ENCODE peak calls at places on chromosomes 11 and 22, in eight cellular contexts. Z is AG04450; G is CD8-positive, alpha-beta T cell; X is endothelial cell of umbilical vein; L is BJ; Y is neural progenitor cell; I is cardiac muscle cell; U is GM12865. E is an unnamed sample.
A peak's percentile ranks its signal among the peaks of the same experiment; 100 is the strongest.

GRCh38 chr11:96335389-96335788 is 7.6 kb downstream of the MAML2 start:
- DNase-seq in I (no peak), X (no peak), U (no peak), G (no peak), Y (no peak), L (no peak), Z (no peak), E (no peak)

GRCh38 chr22:39243443-39244072 is 1.2 kb downstream of the PDGFB start:
- DNase-seq in X (no peak), L (no peak), Z (no peak), I (no peak), U (no peak), Y (peak; percentile 53), G (no peak), E (no peak)

GRCh38 chr11:66119348-66120133 is 49.5 kb downstream of the PACS1 start:
- DNase-seq in L (peak; percentile 48), Y (peak; percentile 52), I (no peak), U (no peak), G (no peak), Z (no peak), X (peak; percentile 71), E (no peak)

GRCh38 chr11:95445746-95446333 is 214.8 kb upstream of the SESN3 start:
- DNase-seq in I (no peak), X (no peak), U (no peak), L (no peak), Y (no peak), Z (no peak), G (no peak), E (no peak)

GRCh38 chr11:120236169-120237107 is 3.5 kb upstream of the POU2F3 start:
- DNase-seq in Z (no peak), X (no peak), G (no peak), U (peak; percentile 19), Y (no peak), I (no peak), L (no peak), E (no peak)

GRCh38 chr11:416757-417621 is 2.2 kb upstream of the SIGIRR start:
- DNase-seq in U (peak; percentile 53), L (no peak), X (peak; percentile 18), Y (peak; percentile 62), G (no peak), Z (no peak), I (peak; percentile 34), E (no peak)

GRCh38 chr11:11743216-11743615 is 98.6 kb upstream of the USP47 start:
- DNase-seq in Y (no peak), Z (no peak), X (no peak), L (no peak), G (no peak), U (no peak), I (no peak), E (no peak)

GRCh38 chr11:73235236-73235786 is 17.2 kb downstream of the P2RY2 start:
- DNase-seq in Z (no peak), I (no peak), L (no peak), X (no peak), U (no peak), Y (no peak), G (no peak), E (no peak)

GRCh38 chr11:96306933-96307747 is 35.9 kb downstream of the MAML2 start:
- DNase-seq in G (peak; percentile 23), U (no peak), Z (peak; percentile 93), Y (peak; percentile 42), L (peak; percentile 86), I (peak; percentile 95), X (peak; percentile 99), E (peak; percentile 98)

GRCh38 chr11:111298466-111299110 is at the start of gene POU2AF3:
- DNase-seq in U (no peak), Y (no peak), X (no peak), L (no peak), I (no peak), Z (no peak), G (no peak), E (no peak)

GRCh38 chr11:84339796-84340195 is 1053.6 kb upstream of the CCDC90B start:
- DNase-seq in Y (no peak), X (no peak), L (no peak), I (no peak), G (no peak), Z (no peak), U (no peak), E (no peak)
- TF ChIP-seq CTCF in Y (no peak), X (no peak), L (no peak), I (no peak), G (no peak), Z (no peak), U (no peak), E (no peak)

GRCh38 chr22:32531228-32531627 is 56.6 kb downstream of the FBXO7 start:
- DNase-seq in G (no peak), Z (no peak), X (no peak), U (no peak), Y (no peak), I (peak; percentile 44), L (no peak), E (no peak)

GRCh38 chr22:32534252-32535215 is 59.9 kb downstream of the FBXO7 start:
- DNase-seq in Y (no peak), I (no peak), G (no peak), U (no peak), Z (no peak), L (peak; percentile 50), X (no peak), E (no peak)

GRCh38 chr22:32533265-32534068 is 58.9 kb downstream of the FBXO7 start:
- DNase-seq in L (no peak), U (no peak), G (no peak), Y (no peak), I (no peak), Z (no peak), X (no peak), E (no peak)

GRCh38 chr22:32532819-32533128 is 58.2 kb downstream of the FBXO7 start:
- DNase-seq in Z (no peak), Y (no peak), I (no peak), G (no peak), U (no peak), L (no peak), X (no peak), E (no peak)

DNA sequence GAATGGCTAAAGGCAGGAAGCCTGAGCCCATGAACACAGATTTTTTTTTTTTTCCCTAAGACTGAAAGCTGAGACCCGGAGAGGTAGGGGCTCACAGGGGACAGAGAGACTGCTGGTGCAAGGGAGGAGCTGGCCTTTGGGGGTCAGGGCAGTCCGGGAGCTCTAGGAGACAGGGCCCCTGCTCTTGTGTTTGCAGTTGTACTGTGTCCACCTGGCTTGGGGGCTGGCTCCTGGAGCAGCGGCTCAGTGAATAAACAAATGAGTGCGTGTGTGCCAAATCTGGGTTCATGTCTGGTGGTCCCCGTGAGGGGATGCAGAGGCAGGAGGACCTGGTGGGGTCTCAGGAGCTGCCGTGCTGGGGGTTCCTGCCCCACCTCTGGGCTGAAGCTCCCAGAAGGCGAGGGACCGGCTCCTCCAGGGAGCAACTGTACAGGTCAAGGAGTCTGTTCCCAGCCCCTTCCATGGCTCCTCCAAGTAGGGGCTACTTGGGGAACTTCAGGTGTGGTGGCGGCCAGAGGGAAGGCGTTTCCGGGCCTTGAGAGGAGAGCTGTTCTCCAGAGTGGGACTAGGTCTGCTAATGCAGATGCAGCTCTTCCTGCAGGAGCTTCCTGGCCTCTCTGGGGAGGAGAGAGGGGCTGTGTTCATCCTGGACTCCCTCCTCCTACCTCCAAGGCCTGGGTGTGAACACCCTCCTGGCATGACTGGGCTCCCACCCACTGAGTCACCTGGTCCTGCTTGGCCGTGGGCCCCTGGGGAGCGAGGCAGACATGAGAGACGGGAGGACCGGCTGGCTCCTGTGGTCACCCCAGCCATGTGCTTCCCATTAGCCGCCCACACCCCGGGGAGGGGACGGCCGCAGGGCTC is 57.6 kb downstream of the FBXO7 start:
- DNase-seq in I (peak; percentile 52), U (no peak), X (peak; percentile 8), Y (peak; percentile 63), Z (peak; percentile 82), L (peak; percentile 87), G (no peak), E (no peak)
- H3K4me3 ChIP-seq in I (no peak overlapping the region), U (no peak overlapping the region), X (no peak overlapping the region), Y (peak overlapping the region; percentile 8), Z (no peak overlapping the region), L (no peak overlapping the region), G (no peak overlapping the region), E (no peak overlapping the region)

GRCh38 chr11:100984668-100985067 is 144.9 kb downstream of the PGR start:
- DNase-seq in U (no peak), G (no peak), I (no peak), L (no peak), Z (no peak), X (no peak), Y (no peak), E (no peak)

GRCh38 chr11:100978942-100979341 is 150.7 kb downstream of the PGR start:
- DNase-seq in L (no peak), Z (no peak), U (no peak), X (no peak), I (no peak), Y (no peak), G (no peak), E (no peak)

GRCh38 chr11:100978442-100978841 is 151.2 kb downstream of the PGR start:
- DNase-seq in Y (peak; percentile 20), X (no peak), G (no peak), I (no peak), U (no peak), L (no peak), Z (no peak), E (no peak)

GRCh38 chr11:100981196-100981824 is 148.3 kb downstream of the PGR start:
- DNase-seq in L (no peak), X (no peak), U (no peak), G (no peak), Z (no peak), I (no peak), Y (no peak), E (peak; percentile 30)

DNA sequence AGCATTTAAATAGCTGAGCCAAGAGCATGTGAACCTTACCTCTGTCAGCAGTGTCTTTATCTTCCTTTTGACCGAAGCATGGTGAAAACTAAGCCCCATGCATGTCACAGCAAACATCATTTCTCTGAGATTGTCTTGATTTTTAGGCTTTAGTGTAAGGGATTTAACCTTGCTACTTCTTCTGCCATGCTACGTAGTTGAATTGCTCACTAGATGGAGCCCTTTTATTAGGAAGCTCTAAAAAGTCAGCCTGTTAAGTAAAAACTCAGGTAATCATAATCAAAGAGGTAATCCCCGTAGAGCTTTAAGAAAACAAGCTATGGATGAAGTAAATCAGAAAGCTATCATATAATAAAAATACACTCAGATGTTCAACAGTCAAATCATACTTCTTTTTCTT is 149.5 kb downstream of the PGR start:
- DNase-seq in Z (no peak), U (no peak), X (peak; percentile 24), Y (peak; percentile 22), L (no peak), I (no peak), G (no peak), E (peak; percentile 9)
- TF ChIP-seq CTCF in Z (peak; percentile 40), U (no peak), X (no peak), Y (peak; percentile 60), L (peak; percentile 8), I (peak; percentile 50), G (no peak), E (peak; percentile 59)

DNA sequence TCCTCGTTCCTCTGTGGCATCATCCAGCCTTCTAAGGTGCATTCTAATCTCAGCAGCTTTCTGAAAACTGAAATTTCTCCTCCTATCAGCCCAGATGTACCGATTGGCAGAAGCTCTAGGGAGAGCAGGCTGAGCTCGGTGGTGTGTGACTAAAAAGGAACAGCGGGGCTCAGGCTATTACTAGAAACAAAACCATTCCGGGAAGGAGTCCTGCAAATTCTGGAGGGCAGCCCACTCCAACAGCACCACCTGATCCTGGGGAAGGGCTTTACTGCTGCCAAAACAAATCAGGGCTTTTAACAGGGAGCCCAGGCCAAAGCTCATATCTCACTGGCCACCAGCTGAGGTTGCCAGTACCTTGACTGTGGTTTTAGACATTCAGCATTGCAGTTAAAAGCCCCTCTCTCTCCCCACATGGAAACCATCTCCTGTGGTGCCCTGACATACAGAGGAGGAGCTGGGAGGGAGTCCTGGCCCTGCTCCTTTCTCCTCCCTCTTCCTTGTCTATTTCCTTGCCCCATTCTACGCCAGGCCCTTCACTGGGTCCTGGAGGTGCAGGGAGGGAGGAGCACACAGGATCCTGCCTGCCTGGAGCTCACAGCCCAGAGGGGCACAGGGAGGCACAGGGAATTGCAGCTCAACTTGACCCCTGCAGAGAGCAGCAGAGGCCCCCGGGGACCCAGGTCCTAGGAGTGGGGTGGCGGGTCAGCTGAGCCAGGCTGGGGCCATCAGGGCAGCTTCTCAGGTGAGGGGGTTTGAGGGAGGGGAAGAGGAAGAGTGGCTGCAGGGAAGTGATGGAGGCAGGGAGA is 889 bp downstream of the PLAAT4 start:
- DNase-seq in G (no peak), Z (no peak), U (no peak), Y (no peak), L (no peak), I (no peak), X (peak; percentile 8), E (no peak)
- H3K4me3 ChIP-seq in G (peak overlapping the region; percentile 85), Z (peak overlapping the region; percentile 53), U (peak overlapping the region; percentile 57), Y (no peak overlapping the region), L (peak overlapping the region; percentile 33), I (no peak overlapping the region), X (no peak overlapping the region), E (peak overlapping the region; percentile 41)

E was measured in epithelial cell of proximal tubule.